ENCODE peak calls at places on chromosome 3, in six cellular contexts. Z is IMR-90, D is coronary artery, R is fibroblast of villous mesenchyme, V is mesenchymal stem cell, T is lower lobe of right lung. O is an unnamed sample.

GRCh38 chr3:13492976-13493866 is 13.1 kb downstream of the HDAC11 start:
- DNase-seq in V (no peak), T (peak), R (no peak), Z (no peak), D (no peak), O (no peak)

GRCh38 chr3:10474847-10475246 is 30.5 kb downstream of the ATP2B2 start:
- DNase-seq in T (no peak), D (no peak), R (no peak), Z (no peak), V (no peak), O (no peak)

GRCh38 chr3:133295199-133295901 is 104.5 kb upstream of the BFSP2 start:
- DNase-seq in V (no peak), R (peak), D (no peak), T (no peak), Z (peak), O (no peak)

GRCh38 chr3:178443634-178444033 is 92.6 kb upstream of the KCNMB2 start:
- DNase-seq in Z (no peak), V (peak), D (no peak), T (no peak), R (peak), O (no peak)

GRCh38 chr3:184687363-184688049 is 24.4 kb downstream of the MAGEF1 start:
- DNase-seq in T (no peak), R (no peak), V (no peak), Z (no peak), D (no peak), O (no peak)

GRCh38 chr3:173584093-173584833 is 186.7 kb downstream of the NLGN1 start:
- DNase-seq in D (no peak), V (peak), Z (peak), T (no peak), R (peak), O (peak)

GRCh38 chr3:186361246-186361611 is 805 bp downstream of the DGKG start:
- DNase-seq in Z (no peak), R (no peak), V (no peak), T (no peak), D (no peak), O (no peak)

GRCh38 chr3:54863366-54863765 is 64.5 kb downstream of the LRTM1 start:
- DNase-seq in D (no peak), T (no peak), V (peak), Z (no peak), R (peak), O (no peak)

GRCh38 chr3:57164217-57164605 is 942 bp downstream of the IL17RD start:
- DNase-seq in D (no peak), Z (peak), V (no peak), T (peak), R (no peak), O (no peak)

GRCh38 chr3:18988619-18989229 is 159.6 kb upstream of the KCNH8 start:
- DNase-seq in V (peak), Z (no peak), D (no peak), R (peak), T (no peak), O (no peak)

GRCh38 chr3:73520931-73521461 is 103.7 kb downstream of the PDZRN3 start:
- DNase-seq in Z (peak), R (no peak), T (no peak), D (peak), V (no peak), O (peak)

DNA sequence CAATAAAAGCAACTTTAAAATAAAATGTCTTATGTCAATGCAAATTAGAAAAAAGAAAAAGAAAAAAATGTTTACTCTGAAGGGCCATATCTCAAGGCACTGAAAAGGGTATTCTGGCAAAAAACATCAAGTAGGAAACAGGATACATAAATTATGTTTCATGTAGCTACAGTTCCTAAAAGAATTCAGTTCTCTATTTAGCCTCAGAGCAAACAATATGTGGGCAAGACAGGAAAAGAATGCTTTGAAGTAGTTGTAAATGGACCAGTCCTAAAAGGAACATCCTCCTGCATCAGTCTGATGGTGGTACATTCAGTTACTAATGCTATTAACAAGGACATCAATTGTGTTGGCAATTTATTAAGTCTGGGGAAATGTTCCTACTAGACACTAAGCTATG is 8.1 kb downstream of the COMMD2 start:
- DNase-seq in T (no peak), V (no peak), D (no peak), R (no peak), Z (no peak), O (no peak)
- H3K4me3 ChIP-seq in T (no peak), V (no peak), D (no peak), R (no peak), Z (no peak), O (no peak)

GRCh38 chr3:30811174-30811795 is 83.2 kb downstream of the GADL1 start:
- DNase-seq in V (no peak), D (no peak), R (no peak), T (no peak), Z (no peak), O (no peak)
- H3K4me3 ChIP-seq in V (no peak), D (peak), R (no peak), T (no peak), Z (no peak), O (no peak)

GRCh38 chr3:27713435-27713880 is 8.7 kb downstream of the EOMES start:
- DNase-seq in T (no peak), R (no peak), V (peak), Z (no peak), D (no peak), O (no peak)
- H3K4me3 ChIP-seq in T (peak), R (peak), V (no peak), Z (peak), D (peak), O (peak)

GRCh38 chr3:126338796-126339241 is 18.4 kb downstream of the KLF15 start:
- DNase-seq in T (peak), Z (no peak), V (no peak), R (no peak), D (peak), O (no peak)
- H3K4me3 ChIP-seq in T (no peak), Z (no peak), V (no peak), R (no peak), D (no peak), O (no peak)

GRCh38 chr3:168249539-168250414 is 154.1 kb upstream of the GOLIM4 start:
- DNase-seq in T (peak), D (no peak), Z (peak), R (peak), V (peak), O (peak)

GRCh38 chr3:168248383-168249047 is 152.8 kb upstream of the GOLIM4 start:
- DNase-seq in R (peak), V (peak), Z (peak), T (no peak), D (no peak), O (peak)

GRCh38 chr3:168250415-168250861 is 154.7 kb upstream of the GOLIM4 start:
- DNase-seq in R (peak), T (no peak), D (no peak), Z (peak), V (peak), O (no peak)

GRCh38 chr3:168249048-168249538 is 153.4 kb upstream of the GOLIM4 start:
- DNase-seq in V (peak), T (no peak), D (no peak), Z (peak), R (peak), O (no peak)

DNA sequence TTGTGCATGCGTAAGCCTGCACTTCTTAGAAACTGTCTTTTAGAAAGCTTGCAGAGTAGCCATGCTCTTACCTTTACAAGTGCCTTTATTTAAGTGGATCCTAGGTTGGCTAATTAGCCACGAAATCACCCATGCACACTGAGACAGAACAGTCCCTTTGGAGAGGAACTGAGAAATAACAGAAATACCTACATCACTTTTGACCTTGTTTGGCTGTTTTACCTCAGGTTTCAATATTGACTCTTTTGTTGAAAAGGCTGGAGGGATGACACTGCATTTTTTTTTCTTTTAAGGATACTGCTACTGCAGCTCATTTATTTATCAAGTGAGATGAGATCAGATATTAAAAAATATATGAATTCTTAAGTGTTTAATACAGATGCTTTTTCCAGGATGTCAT is 155.6 kb upstream of the GOLIM4 start:
- DNase-seq in D (no peak), R (no peak), V (no peak), T (no peak), Z (no peak), O (no peak)
- H3K4me3 ChIP-seq in D (no peak), R (no peak), V (no peak), T (no peak), Z (no peak), O (no peak)